ENCODE peak calls at places on chromosomes 11 and 22, in four cellular contexts. M is left ventricle myocardium inferior, W is GM12878, P is HAP-1. C is an unnamed sample.

GRCh38 chr22:46770151-46770641 is 7.7 kb downstream of the TBC1D22A start:
- DNase-seq in W (no peak), M (no peak), P (no peak), C (no peak)

GRCh38 chr11:111776398-111777093 is 10.4 kb upstream of the PPP2R1B start:
- DNase-seq in P (no peak), M (no peak), W (peak), C (no peak)

GRCh38 chr11:59416613-59417012 is 9.6 kb downstream of the OR5A2 start:
- DNase-seq in M (no peak), W (no peak), P (no peak), C (no peak)

GRCh38 chr11:3803726-3804510 is 4.4 kb upstream of the PGAP2 start:
- DNase-seq in P (no peak), W (no peak), M (no peak), C (peak)

GRCh38 chr22:30947821-30948454 is 20.6 kb downstream of the MORC2 start:
- DNase-seq in P (peak), M (no peak), W (no peak), C (peak)

GRCh38 chr11:64122411-64123101 is 43.4 kb downstream of the MACROD1 start:
- DNase-seq in W (no peak), P (no peak), M (no peak), C (no peak)

GRCh38 chr11:7893792-7894191 is 37.3 kb downstream of the OR10A6 start:
- DNase-seq in P (no peak), W (no peak), M (no peak), C (no peak)

GRCh38 chr11:8693010-8693551 is 10.5 kb downstream of the RPL27A start:
- DNase-seq in M (no peak), P (no peak), W (no peak), C (no peak)

GRCh38 chr22:35380013-35380412 is 883 bp upstream of the HMOX1 start:
- DNase-seq in M (no peak), W (no peak), P (no peak), C (no peak)

GRCh38 chr11:126303623-126304456 is at the start of gene DCPS:
- DNase-seq in P (peak), W (peak), M (peak), C (peak)

GRCh38 chr22:36316419-36316818 is 63.5 kb downstream of the APOL1 start:
- DNase-seq in W (no peak), P (no peak), M (no peak), C (no peak)

GRCh38 chr11:33875621-33876294 is 16.1 kb downstream of the LMO2 start:
- DNase-seq in W (no peak), M (no peak), P (no peak), C (no peak)

GRCh38 chr11:94910281-94910680 is 63.1 kb downstream of the CWC15 start:
- DNase-seq in W (no peak), M (no peak), P (no peak), C (no peak)

GRCh38 chr22:49540571-49541450 is 286.9 kb downstream of the BRD1 start:
- DNase-seq in P (no peak), M (no peak), W (no peak), C (no peak)

GRCh38 chr22:29079218-29079901 is 6.5 kb downstream of the KREMEN1 start:
- DNase-seq in W (no peak), M (no peak), P (peak), C (no peak)

GRCh38 chr11:121235057-121235456 is 57.5 kb upstream of the SC5D start:
- DNase-seq in M (no peak), W (no peak), P (no peak), C (no peak)

GRCh38 chr11:112655386-112655785 is 305.8 kb upstream of the NCAM1 start:
- DNase-seq in M (peak), W (no peak), P (no peak), C (peak)

GRCh38 chr11:130522284-130522961 is 74.0 kb downstream of the ADAMTS15 start:
- DNase-seq in P (no peak), M (peak), W (no peak), C (peak)

GRCh38 chr11:58575377-58576020 is at the start of gene LPXN:
- DNase-seq in P (no peak), M (no peak), W (no peak), C (no peak)

GRCh38 chr22:44133901-44134511 is 46.7 kb upstream of the PARVG start:
- DNase-seq in W (no peak), P (no peak), M (no peak), C (peak)

GRCh38 chr22:17664414-17665045 is 26.0 kb downstream of the BCL2L13 start:
- DNase-seq in W (no peak), P (no peak), M (no peak), C (no peak)

GRCh38 chr11:94134651-94135512 is 6.2 kb downstream of the PANX1 start:
- DNase-seq in M (peak), W (no peak), P (no peak), C (peak)

GRCh38 chr11:113505541-113506375 is 30.6 kb upstream of the DRD2 start:
- DNase-seq in M (no peak), W (no peak), P (no peak), C (peak)

GRCh38 chr11:66172146-66172545 is 96.3 kb upstream of the RAB1B start:
- DNase-seq in M (no peak), P (no peak), W (no peak), C (peak)

GRCh38 chr11:109304159-109304558 is 117.8 kb upstream of the C11orf87 start:
- DNase-seq in M (no peak), W (no peak), P (no peak), C (no peak)

GRCh38 chr11:13238879-13239514 is 38.6 kb upstream of the BMAL1 start:
- DNase-seq in W (no peak), P (peak), M (peak), C (no peak)

GRCh38 chr22:42856179-42856864 is 751 bp downstream of the ARFGAP3 start:
- DNase-seq in P (no peak), W (no peak), M (peak), C (no peak)

GRCh38 chr11:131688056-131688693 is 317.8 kb downstream of the NTM start:
- DNase-seq in P (peak), W (no peak), M (peak), C (no peak)

GRCh38 chr11:16373768-16374167 is 17.4 kb upstream of the SOX6 start:
- DNase-seq in P (no peak), M (no peak), W (no peak), C (no peak)

GRCh38 chr22:27775698-27776409 is 25.7 kb downstream of the MN1 start:
- DNase-seq in W (no peak), M (no peak), P (no peak), C (no peak)

GRCh38 chr22:27778299-27779090 is 23.1 kb downstream of the MN1 start:
- DNase-seq in M (no peak), P (no peak), W (no peak), C (no peak)

GRCh38 chr22:27777128-27777527 is 24.4 kb downstream of the MN1 start:
- DNase-seq in M (no peak), P (no peak), W (no peak), C (no peak)

GRCh38 chr22:27775087-27775697 is 26.4 kb downstream of the MN1 start:
- DNase-seq in M (no peak), W (no peak), P (no peak), C (no peak)

DNA sequence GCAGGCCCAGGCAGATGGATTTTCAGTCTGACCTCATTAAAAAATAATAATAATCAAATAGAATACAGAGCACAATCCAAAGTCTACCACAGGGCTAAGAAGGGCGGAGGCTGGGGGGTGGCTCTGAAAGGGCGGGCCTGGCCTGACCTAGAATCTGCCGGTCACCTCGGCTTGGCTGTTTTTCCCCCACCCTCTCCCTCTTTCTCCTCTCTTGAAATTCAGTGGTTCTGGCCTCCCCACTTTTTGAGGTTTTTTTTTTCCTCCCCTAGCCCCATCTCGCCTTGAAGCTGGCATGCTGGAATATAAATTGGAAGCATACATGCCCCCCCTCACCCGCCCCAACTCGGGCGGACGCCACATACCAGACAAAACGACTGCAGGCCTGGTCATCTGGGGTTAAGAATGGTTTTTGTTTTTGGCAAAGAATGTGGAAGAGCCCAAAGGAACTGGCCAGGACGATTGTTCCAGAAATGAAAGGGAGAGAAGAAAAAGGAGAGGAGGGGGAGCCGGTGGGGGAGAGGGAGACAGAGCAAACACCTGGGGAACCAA is 25.1 kb downstream of the MN1 start:
- DNase-seq in M (no peak), P (no peak), W (no peak), C (no peak)
- H3K4me3 ChIP-seq in M (peak), P (no peak), W (no peak), C (no peak)

DNA sequence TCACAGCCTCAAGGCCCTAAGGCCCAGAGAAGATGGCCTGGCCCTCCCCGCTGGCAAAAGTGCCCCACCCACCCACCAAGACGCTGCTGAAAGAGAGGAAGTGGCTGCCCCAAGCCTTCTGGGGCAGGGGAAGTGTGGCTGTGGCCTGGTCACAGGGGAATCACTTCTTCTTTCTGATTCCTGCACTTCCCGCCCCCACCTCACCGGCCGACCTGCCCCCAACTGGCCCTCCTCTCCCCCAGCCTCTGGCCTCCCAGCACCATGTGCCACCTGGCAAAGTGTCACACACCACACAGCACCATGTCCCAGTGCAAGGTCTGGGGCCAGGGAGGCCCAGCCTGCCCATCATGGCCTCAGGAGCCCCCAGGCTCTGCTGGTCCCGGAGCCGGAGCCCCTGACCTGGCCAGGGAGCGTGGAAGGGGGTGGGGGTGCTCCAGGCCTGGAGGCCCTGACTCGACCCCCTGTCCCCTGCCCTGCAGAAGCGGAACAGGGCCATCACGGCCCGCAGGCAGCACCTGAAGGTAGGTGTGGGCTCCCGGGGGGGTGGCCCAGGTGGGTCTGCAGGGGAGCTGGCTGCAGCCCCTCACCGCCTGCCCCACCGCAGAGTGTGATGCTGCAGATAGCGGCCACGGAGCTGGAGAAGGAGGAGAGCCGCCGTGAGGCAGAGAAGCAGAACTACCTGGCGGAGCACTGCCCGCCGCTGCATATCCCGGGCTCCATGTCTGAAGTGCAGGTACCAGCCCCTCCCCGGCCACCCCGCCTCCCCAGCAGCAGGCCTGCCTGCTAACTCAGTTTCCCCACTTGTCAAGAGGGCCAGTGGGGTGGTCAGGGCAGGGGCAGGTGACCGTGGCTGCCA is 1.4 kb downstream of the TNNI2 start:
- DNase-seq in P (no peak), W (no peak), M (peak), C (no peak)
- H3K4me3 ChIP-seq in P (no peak), W (peak), M (peak), C (no peak)

GRCh38 chr11:20113147-20113435 is 47.2 kb downstream of the DBX1 start:
- DNase-seq in P (no peak), M (no peak), W (no peak), C (no peak)

GRCh38 chr11:20111871-20112270 is 48.4 kb downstream of the DBX1 start:
- DNase-seq in W (no peak), M (no peak), P (no peak), C (no peak)

GRCh38 chr11:20114588-20114987 is 45.7 kb downstream of the DBX1 start:
- DNase-seq in P (no peak), M (no peak), W (no peak), C (no peak)

GRCh38 chr11:20110908-20111669 is 49.2 kb downstream of the DBX1 start:
- DNase-seq in W (peak), P (peak), M (no peak), C (peak)

DNA sequence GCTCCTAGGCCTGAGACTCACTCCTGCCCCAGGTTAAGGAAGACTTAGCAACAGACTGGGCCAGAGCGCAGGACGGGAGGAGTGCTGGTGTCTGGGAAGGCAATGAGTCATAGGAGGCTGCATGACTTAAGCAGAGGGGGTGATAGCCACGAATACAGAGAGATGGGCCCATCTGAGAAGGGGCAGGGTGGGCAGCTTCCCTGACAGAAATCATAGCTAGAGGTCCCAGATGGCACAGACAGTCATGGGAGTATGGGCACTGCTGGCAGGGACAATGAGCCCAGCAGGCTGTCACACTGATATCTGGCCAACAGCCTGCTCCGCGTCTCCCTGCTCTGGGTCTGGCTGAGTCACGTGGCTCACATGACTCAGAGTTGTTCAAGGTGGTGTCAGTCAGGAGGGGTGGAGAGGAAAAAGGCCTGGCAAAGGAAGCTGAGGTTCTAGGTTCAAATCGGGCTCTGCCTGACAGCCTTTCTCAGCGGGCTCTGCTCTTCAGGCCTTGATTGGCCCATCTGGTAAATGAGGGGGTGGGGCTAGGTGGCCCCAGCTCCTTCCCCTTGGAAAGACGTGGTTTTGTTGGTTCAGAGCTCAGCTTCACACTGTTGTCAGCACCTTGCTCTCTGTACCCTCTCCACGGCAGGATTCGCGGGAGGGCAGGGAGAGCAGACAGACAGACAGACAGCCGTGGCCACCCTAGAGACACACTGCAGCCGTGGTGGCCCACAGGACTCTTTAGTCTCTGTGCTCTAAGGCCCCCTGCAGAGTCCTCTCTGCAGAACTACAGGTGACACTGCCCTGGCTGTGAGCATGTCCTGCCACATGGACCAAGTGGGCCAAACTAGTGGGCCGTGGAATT is 47.8 kb downstream of the DBX1 start:
- DNase-seq in M (peak), W (no peak), P (no peak), C (peak)
- H3K4me3 ChIP-seq in M (peak), W (no peak), P (no peak), C (no peak)

DNA sequence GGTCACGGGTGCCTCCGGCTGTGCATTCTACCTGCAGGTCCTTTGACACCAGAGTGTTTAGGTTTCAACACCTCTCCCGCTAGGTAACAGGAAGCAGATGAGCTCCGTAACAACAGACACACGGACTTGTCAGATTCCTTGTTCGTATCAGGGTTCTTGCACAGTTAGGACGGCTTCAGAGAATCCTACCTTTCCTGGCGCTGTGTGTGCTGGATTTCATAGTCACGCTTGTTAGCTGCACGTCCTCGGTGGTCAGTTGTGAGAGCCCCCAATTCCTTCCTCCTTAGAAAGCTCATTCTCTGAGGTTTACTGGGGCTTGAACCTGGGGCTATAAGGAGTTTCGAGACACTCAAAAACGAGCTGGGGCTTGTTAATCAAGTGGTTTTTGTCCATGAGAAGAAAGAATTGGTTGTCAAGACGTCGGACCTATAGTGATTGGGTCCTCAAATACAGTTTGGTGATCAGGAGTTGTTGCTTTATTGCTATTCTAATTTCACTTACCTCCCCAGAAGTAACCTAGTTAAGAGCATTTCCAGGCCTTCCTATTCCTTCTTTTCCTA is 672 bp downstream of the DDB2 start:
- DNase-seq in M (no peak), P (peak), W (peak), C (no peak)
- H3K4me3 ChIP-seq in M (peak), P (peak), W (peak), C (peak)

GRCh38 chr11:45922425-45923082 is at the start of gene LARGE2:
- DNase-seq in P (no peak), M (peak), W (no peak), C (no peak)
- H3K4me3 ChIP-seq in P (no peak), M (peak), W (peak), C (no peak)

DNA sequence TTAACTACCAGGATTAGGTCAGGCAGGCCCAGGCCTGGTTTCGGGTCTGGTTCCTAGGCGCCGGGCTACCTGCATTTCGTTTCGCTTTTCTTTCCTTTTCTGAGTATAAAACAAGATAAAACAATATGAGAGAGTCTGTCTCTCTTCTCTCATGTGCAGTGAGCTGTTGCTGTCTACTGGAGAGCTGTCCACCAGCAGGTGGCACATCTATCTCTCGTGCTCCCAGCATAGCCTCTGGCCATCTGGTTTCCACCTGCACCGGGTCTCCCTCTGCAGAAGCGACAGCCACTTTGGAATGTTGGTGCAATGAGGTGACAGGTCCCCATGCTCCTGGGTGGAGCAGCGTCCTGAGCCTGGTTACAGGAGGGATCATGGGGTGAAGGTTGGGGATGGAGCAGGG is 27.7 kb downstream of the RIBC2 start:
- DNase-seq in P (peak), M (peak), W (no peak), C (no peak)
- H3K4me3 ChIP-seq in P (no peak), M (no peak), W (no peak), C (no peak)

GRCh38 chr11:1009371-1009770 is 27.1 kb downstream of the MUC6 start:
- DNase-seq in P (no peak), M (no peak), W (no peak), C (no peak)
- H3K4me3 ChIP-seq in P (no peak), M (no peak), W (no peak), C (no peak)

GRCh38 chr11:70048279-70049024 is 29.7 kb upstream of the ANO1 start:
- DNase-seq in M (no peak), W (no peak), P (no peak), C (no peak)
- H3K4me3 ChIP-seq in M (no peak), W (no peak), P (no peak), C (no peak)